ENCODE peak calls at places on chromosomes 16 and 17, in nine cellular contexts. Z is HFFc6, E is prostate gland, C is endothelial cell, P is H9, L is HCT116, K is GM20000, B is osteoblast, W is fibroblast of pulmonary artery. O is an unnamed sample.

GRCh38 chr16:1363501-1364041 is 11.8 kb downstream of the GNPTG start:
- DNase-seq in W (peak; percentile 40), P (peak; percentile 81), C (peak; percentile 77), Z (peak; percentile 5), K (peak; percentile 91), L (peak; percentile 23), E (peak; percentile 51), B (peak; percentile 97), O (peak; percentile 56)

GRCh38 chr17:70584255-70584654 is 414.9 kb downstream of the KCNJ2 start:
- DNase-seq in W (no peak), L (no peak), E (no peak), Z (no peak), P (no peak), B (peak; percentile 2), K (no peak), C (no peak), O (no peak)

GRCh38 chr16:528111-529011 is 849 bp downstream of the CAPN15 start:
- DNase-seq in E (no peak), W (peak; percentile 68), P (no peak), K (no peak), L (no peak), B (peak; percentile 95), C (no peak), Z (peak; percentile 82), O (no peak)

GRCh38 chr17:81025065-81025751 is 9.7 kb upstream of the BAIAP2 start:
- DNase-seq in P (no peak), K (no peak), L (no peak), Z (no peak), W (no peak), E (no peak), B (peak; percentile 69), C (no peak), O (no peak)

GRCh38 chr16:27641260-27641659 is 91.3 kb downstream of the KATNIP start:
- DNase-seq in W (no peak), K (no peak), E (no peak), Z (no peak), B (no peak), L (no peak), P (no peak), C (no peak), O (no peak)

GRCh38 chr17:48615212-48615962 is at the start of gene HOXB8:
- DNase-seq in L (no peak), K (no peak), Z (no peak), W (no peak), E (no peak), P (no peak), C (no peak), B (no peak), O (no peak)

GRCh38 chr17:28646039-28646754 is 1.2 kb upstream of the BLTP2 start:
- DNase-seq in Z (no peak), B (no peak), K (no peak), E (no peak), W (no peak), L (no peak), C (peak; percentile 4), P (no peak), O (no peak)

GRCh38 chr17:59381716-59382570 is 50.5 kb downstream of the YPEL2 start:
- DNase-seq in B (no peak), E (peak; percentile 67), W (peak; percentile 39), Z (no peak), P (no peak), K (no peak), C (no peak), L (no peak), O (no peak)

GRCh38 chr16:85614338-85615013 is 1.4 kb downstream of the GSE1 start:
- DNase-seq in W (no peak), E (no peak), P (no peak), B (peak; percentile 80), K (no peak), Z (no peak), C (no peak), L (no peak), O (no peak)

GRCh38 chr17:44209786-44210341 is 9.6 kb downstream of the UBTF start:
- DNase-seq in K (peak; percentile 63), W (no peak), L (no peak), B (peak; percentile 58), P (no peak), E (no peak), C (no peak), Z (no peak), O (no peak)

GRCh38 chr17:81648013-81648706 is 8.2 kb downstream of the PDE6G start:
- DNase-seq in B (peak; percentile 84), Z (no peak), P (peak; percentile 47), C (no peak), W (no peak), K (no peak), E (no peak), L (no peak), O (no peak)

GRCh38 chr17:80978499-80979497 is 12.8 kb upstream of the CHMP6 start:
- DNase-seq in K (no peak), C (no peak), E (no peak), B (no peak), L (no peak), P (no peak), Z (no peak), W (peak; percentile 10), O (no peak)

DNA sequence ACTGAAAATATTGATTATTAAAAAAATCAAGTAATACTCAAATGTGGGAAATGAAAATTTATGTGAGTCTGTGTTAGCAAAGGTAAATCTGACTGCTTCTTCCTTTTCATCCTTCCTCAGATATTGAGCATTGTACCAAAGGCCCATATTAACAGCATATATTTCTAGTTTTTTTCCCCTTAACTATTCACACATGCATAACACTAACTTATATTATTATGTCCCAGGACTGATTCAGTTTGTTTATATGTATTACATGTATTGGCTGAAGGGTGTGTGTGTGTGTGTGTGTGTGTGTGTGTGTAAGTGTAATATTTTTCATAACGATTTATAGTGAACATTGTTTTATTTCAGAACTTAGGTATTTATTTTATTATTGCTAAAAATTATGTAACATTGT is 74.2 kb downstream of the BCAS3 start:
- DNase-seq in L (no peak), K (no peak), P (no peak), Z (no peak), C (no peak), W (no peak), B (no peak), E (no peak), O (no peak)
- TF ChIP-seq CTCF in L (no peak), K (no peak), P (no peak), Z (no peak), C (no peak), W (no peak), B (no peak), E (no peak), O (no peak)

GRCh38 chr17:46922804-46923635 is at the start of gene GOSR2:
- DNase-seq in P (peak; percentile 95), Z (peak; percentile 76), C (peak; percentile 94), K (peak; percentile 92), L (peak; percentile 89), W (peak; percentile 87), B (peak; percentile 95), E (peak; percentile 80), O (peak; percentile 89)
- TF ChIP-seq CTCF in P (no peak), Z (no peak), C (no peak), K (no peak), L (no peak), W (no peak), B (no peak), E (no peak), O (no peak)

DNA sequence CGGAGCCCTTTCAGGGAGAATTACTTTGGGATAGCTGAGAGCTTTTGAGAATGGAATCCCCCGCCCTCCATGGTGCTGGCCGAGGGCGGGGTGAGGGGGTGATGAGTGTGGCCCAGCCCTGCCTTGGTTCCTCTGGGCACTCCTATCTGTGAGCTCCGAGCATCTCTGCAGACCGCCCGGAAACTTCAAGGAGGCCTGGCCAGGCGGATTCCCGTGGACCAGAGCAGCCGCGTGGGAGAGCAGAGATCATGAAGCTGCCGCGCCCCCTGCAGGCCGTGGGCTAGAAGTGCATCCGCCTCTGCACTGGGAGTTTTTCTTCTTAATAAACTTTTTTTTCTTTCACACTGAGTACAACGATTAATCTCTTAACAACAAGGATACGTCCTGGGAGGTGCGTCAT is 392.9 kb upstream of the EEF2KMT start:
- DNase-seq in E (peak; percentile 5), Z (no peak), W (no peak), B (no peak), L (peak; percentile 15), K (peak; percentile 18), P (peak; percentile 65), C (peak; percentile 79), O (peak; percentile 72)
- TF ChIP-seq CTCF in E (peak; percentile 21), Z (peak; percentile 77), W (no peak), B (no peak), L (peak; percentile 79), K (peak; percentile 61), P (peak; percentile 99), C (peak; percentile 99), O (peak; percentile 92)

GRCh38 chr17:40793800-40794199 is 6.0 kb downstream of the KRT28 start:
- DNase-seq in Z (no peak), L (no peak), E (no peak), C (no peak), B (no peak), W (no peak), P (no peak), K (no peak), O (no peak)

GRCh38 chr17:40795019-40795667 is 4.6 kb downstream of the KRT28 start:
- DNase-seq in Z (no peak), W (no peak), K (no peak), P (no peak), L (no peak), C (no peak), E (peak; percentile 28), B (no peak), O (no peak)

GRCh38 chr17:40794466-40794865 is 5.3 kb downstream of the KRT28 start:
- DNase-seq in E (no peak), Z (no peak), K (no peak), C (no peak), P (no peak), L (no peak), B (no peak), W (no peak), O (no peak)

GRCh38 chr17:40791116-40791515 is 8.6 kb downstream of the KRT28 start:
- DNase-seq in C (no peak), E (no peak), P (no peak), L (no peak), K (no peak), B (no peak), Z (no peak), W (no peak), O (no peak)

GRCh38 chr17:40791808-40792436 is 7.8 kb downstream of the KRT28 start:
- DNase-seq in B (no peak), L (peak; percentile 41), E (no peak), Z (peak; percentile 19), W (peak; percentile 65), C (no peak), P (no peak), K (no peak), O (no peak)
- TF ChIP-seq CTCF in B (peak; percentile 81), L (peak; percentile 66), E (peak; percentile 53), Z (peak; percentile 83), W (peak; percentile 72), C (peak; percentile 50), P (peak; percentile 77), K (no peak), O (peak; percentile 68)